ENCODE peak calls at places on chromosomes 1 and 21, in nine cellular contexts. One of them, this sample, is unnamed.

GRCh38 chr1:177077734-177078489 is 86.6 kb downstream of the ASTN1 start:
- DNase-seq in naive thymus-derived CD8-positive, alpha-beta T cell: no peak
- DNase-seq in NCI-H1417: no peak
- DNase-seq in HFFc6: no peak
- DNase-seq in posterior cingulate gyrus: no peak
- DNase-seq in NCI-H1092: no peak
- DNase-seq in EL: peak
- DNase-seq in AG08395: peak
- DNase-seq in stimulated activated CD4-positive, alpha-beta T cell treated with anti-CD3 and anti-CD28 coated beads, Interleukin-1b, Interleukin-23, amount 100 ng/mL, for 24 hours: no peak
- DNase-seq in this sample: no peak

GRCh38 chr1:161131721-161132409 is 602 bp downstream of the DEDD start:
- DNase-seq in posterior cingulate gyrus: no peak
- DNase-seq in NCI-H1417: peak
- DNase-seq in HFFc6: peak
- DNase-seq in NCI-H1092: no peak
- DNase-seq in EL: peak
- DNase-seq in stimulated activated CD4-positive, alpha-beta T cell treated with anti-CD3 and anti-CD28 coated beads, Interleukin-1b, Interleukin-23, amount 100 ng/mL, for 24 hours: no peak
- DNase-seq in AG08395: no peak
- DNase-seq in naive thymus-derived CD8-positive, alpha-beta T cell: no peak
- DNase-seq in this sample: peak

GRCh38 chr1:199639453-199639852 is 388.1 kb upstream of the NR5A2 start:
- DNase-seq in EL: no peak
- DNase-seq in NCI-H1417: peak
- DNase-seq in stimulated activated CD4-positive, alpha-beta T cell treated with anti-CD3 and anti-CD28 coated beads, Interleukin-1b, Interleukin-23, amount 100 ng/mL, for 24 hours: no peak
- DNase-seq in AG08395: no peak
- DNase-seq in naive thymus-derived CD8-positive, alpha-beta T cell: no peak
- DNase-seq in posterior cingulate gyrus: no peak
- DNase-seq in NCI-H1092: no peak
- DNase-seq in HFFc6: no peak
- DNase-seq in this sample: no peak

GRCh38 chr1:156508205-156508954 is 7.8 kb upstream of the MEF2D start:
- DNase-seq in naive thymus-derived CD8-positive, alpha-beta T cell: no peak
- DNase-seq in EL: peak
- DNase-seq in NCI-H1092: no peak
- DNase-seq in NCI-H1417: no peak
- DNase-seq in stimulated activated CD4-positive, alpha-beta T cell treated with anti-CD3 and anti-CD28 coated beads, Interleukin-1b, Interleukin-23, amount 100 ng/mL, for 24 hours: no peak
- DNase-seq in HFFc6: no peak
- DNase-seq in posterior cingulate gyrus: no peak
- DNase-seq in AG08395: peak
- DNase-seq in this sample: no peak

GRCh38 chr1:50959913-50960844 is at the start of gene FAF1:
- DNase-seq in NCI-H1417: peak
- DNase-seq in stimulated activated CD4-positive, alpha-beta T cell treated with anti-CD3 and anti-CD28 coated beads, Interleukin-1b, Interleukin-23, amount 100 ng/mL, for 24 hours: peak
- DNase-seq in naive thymus-derived CD8-positive, alpha-beta T cell: peak
- DNase-seq in EL: peak
- DNase-seq in HFFc6: peak
- DNase-seq in NCI-H1092: peak
- DNase-seq in AG08395: peak
- DNase-seq in posterior cingulate gyrus: peak
- DNase-seq in this sample: peak

GRCh38 chr1:13498553-13498952 is 15.2 kb downstream of the LRRC38 start:
- DNase-seq in AG08395: no peak
- DNase-seq in HFFc6: no peak
- DNase-seq in naive thymus-derived CD8-positive, alpha-beta T cell: no peak
- DNase-seq in NCI-H1417: no peak
- DNase-seq in EL: no peak
- DNase-seq in stimulated activated CD4-positive, alpha-beta T cell treated with anti-CD3 and anti-CD28 coated beads, Interleukin-1b, Interleukin-23, amount 100 ng/mL, for 24 hours: no peak
- DNase-seq in posterior cingulate gyrus: no peak
- DNase-seq in NCI-H1092: no peak
- DNase-seq in this sample: no peak

GRCh38 chr1:110390692-110391232 is at the start of gene SLC16A4:
- DNase-seq in HFFc6: peak
- DNase-seq in EL: peak
- DNase-seq in stimulated activated CD4-positive, alpha-beta T cell treated with anti-CD3 and anti-CD28 coated beads, Interleukin-1b, Interleukin-23, amount 100 ng/mL, for 24 hours: no peak
- DNase-seq in naive thymus-derived CD8-positive, alpha-beta T cell: no peak
- DNase-seq in AG08395: peak
- DNase-seq in posterior cingulate gyrus: no peak
- DNase-seq in NCI-H1092: no peak
- DNase-seq in NCI-H1417: no peak
- DNase-seq in this sample: no peak

GRCh38 chr1:69278923-69279322 is 288.8 kb upstream of the LRRC7 start:
- DNase-seq in stimulated activated CD4-positive, alpha-beta T cell treated with anti-CD3 and anti-CD28 coated beads, Interleukin-1b, Interleukin-23, amount 100 ng/mL, for 24 hours: no peak
- DNase-seq in naive thymus-derived CD8-positive, alpha-beta T cell: no peak
- DNase-seq in HFFc6: no peak
- DNase-seq in NCI-H1417: no peak
- DNase-seq in posterior cingulate gyrus: no peak
- DNase-seq in NCI-H1092: no peak
- DNase-seq in AG08395: no peak
- DNase-seq in EL: no peak
- DNase-seq in this sample: no peak

GRCh38 chr1:37764888-37765441 is at the start of gene EPHA10:
- DNase-seq in stimulated activated CD4-positive, alpha-beta T cell treated with anti-CD3 and anti-CD28 coated beads, Interleukin-1b, Interleukin-23, amount 100 ng/mL, for 24 hours: no peak
- DNase-seq in AG08395: no peak
- DNase-seq in EL: no peak
- DNase-seq in naive thymus-derived CD8-positive, alpha-beta T cell: no peak
- DNase-seq in NCI-H1092: peak
- DNase-seq in posterior cingulate gyrus: peak
- DNase-seq in HFFc6: no peak
- DNase-seq in NCI-H1417: peak
- DNase-seq in this sample: no peak

GRCh38 chr1:68799096-68799495 is 302.2 kb upstream of the DEPDC1 start:
- DNase-seq in HFFc6: no peak
- DNase-seq in naive thymus-derived CD8-positive, alpha-beta T cell: no peak
- DNase-seq in stimulated activated CD4-positive, alpha-beta T cell treated with anti-CD3 and anti-CD28 coated beads, Interleukin-1b, Interleukin-23, amount 100 ng/mL, for 24 hours: no peak
- DNase-seq in EL: no peak
- DNase-seq in AG08395: no peak
- DNase-seq in NCI-H1092: no peak
- DNase-seq in posterior cingulate gyrus: no peak
- DNase-seq in NCI-H1417: no peak
- DNase-seq in this sample: no peak

GRCh38 chr1:154386643-154387352 is 18.3 kb upstream of the IL6R start:
- DNase-seq in naive thymus-derived CD8-positive, alpha-beta T cell: peak
- DNase-seq in stimulated activated CD4-positive, alpha-beta T cell treated with anti-CD3 and anti-CD28 coated beads, Interleukin-1b, Interleukin-23, amount 100 ng/mL, for 24 hours: peak
- DNase-seq in NCI-H1092: no peak
- DNase-seq in HFFc6: no peak
- DNase-seq in EL: peak
- DNase-seq in posterior cingulate gyrus: no peak
- DNase-seq in AG08395: peak
- DNase-seq in NCI-H1417: no peak
- DNase-seq in this sample: peak

GRCh38 chr1:168112673-168113305 is 23.9 kb downstream of the GPR161 start:
- DNase-seq in NCI-H1092: no peak
- DNase-seq in NCI-H1417: peak
- DNase-seq in EL: peak
- DNase-seq in posterior cingulate gyrus: no peak
- DNase-seq in naive thymus-derived CD8-positive, alpha-beta T cell: no peak
- DNase-seq in HFFc6: peak
- DNase-seq in AG08395: peak
- DNase-seq in stimulated activated CD4-positive, alpha-beta T cell treated with anti-CD3 and anti-CD28 coated beads, Interleukin-1b, Interleukin-23, amount 100 ng/mL, for 24 hours: no peak
- DNase-seq in this sample: no peak

GRCh38 chr21:33539612-33540011 is 2.3 kb downstream of the GART start:
- DNase-seq in AG08395: no peak
- DNase-seq in NCI-H1092: no peak
- DNase-seq in HFFc6: no peak
- DNase-seq in posterior cingulate gyrus: no peak
- DNase-seq in stimulated activated CD4-positive, alpha-beta T cell treated with anti-CD3 and anti-CD28 coated beads, Interleukin-1b, Interleukin-23, amount 100 ng/mL, for 24 hours: no peak
- DNase-seq in naive thymus-derived CD8-positive, alpha-beta T cell: no peak
- DNase-seq in EL: peak
- DNase-seq in NCI-H1417: no peak
- DNase-seq in this sample: no peak

GRCh38 chr21:17901458-17902092 is 82.4 kb upstream of the C21orf91 start:
- DNase-seq in stimulated activated CD4-positive, alpha-beta T cell treated with anti-CD3 and anti-CD28 coated beads, Interleukin-1b, Interleukin-23, amount 100 ng/mL, for 24 hours: no peak
- DNase-seq in naive thymus-derived CD8-positive, alpha-beta T cell: no peak
- DNase-seq in NCI-H1417: no peak
- DNase-seq in NCI-H1092: no peak
- DNase-seq in HFFc6: no peak
- DNase-seq in posterior cingulate gyrus: no peak
- DNase-seq in AG08395: no peak
- DNase-seq in EL: no peak
- DNase-seq in this sample: no peak

GRCh38 chr21:38729745-38730401 is 75.9 kb upstream of the ETS2 start:
- DNase-seq in AG08395: no peak
- DNase-seq in HFFc6: peak
- DNase-seq in NCI-H1417: no peak
- DNase-seq in naive thymus-derived CD8-positive, alpha-beta T cell: no peak
- DNase-seq in posterior cingulate gyrus: no peak
- DNase-seq in stimulated activated CD4-positive, alpha-beta T cell treated with anti-CD3 and anti-CD28 coated beads, Interleukin-1b, Interleukin-23, amount 100 ng/mL, for 24 hours: no peak
- DNase-seq in NCI-H1092: no peak
- DNase-seq in EL: peak
- DNase-seq in this sample: no peak

GRCh38 chr1:88773540-88774150 is 89.6 kb downstream of the PKN2 start:
- DNase-seq in posterior cingulate gyrus: no peak
- DNase-seq in EL: peak
- DNase-seq in HFFc6: peak
- DNase-seq in naive thymus-derived CD8-positive, alpha-beta T cell: no peak
- DNase-seq in NCI-H1092: no peak
- DNase-seq in AG08395: peak
- DNase-seq in NCI-H1417: no peak
- DNase-seq in stimulated activated CD4-positive, alpha-beta T cell treated with anti-CD3 and anti-CD28 coated beads, Interleukin-1b, Interleukin-23, amount 100 ng/mL, for 24 hours: no peak
- DNase-seq in this sample: no peak

GRCh38 chr1:235817101-235817725 is 49.5 kb downstream of the LYST start:
- DNase-seq in posterior cingulate gyrus: no peak
- DNase-seq in naive thymus-derived CD8-positive, alpha-beta T cell: no peak
- DNase-seq in EL: no peak
- DNase-seq in HFFc6: no peak
- DNase-seq in NCI-H1092: no peak
- DNase-seq in stimulated activated CD4-positive, alpha-beta T cell treated with anti-CD3 and anti-CD28 coated beads, Interleukin-1b, Interleukin-23, amount 100 ng/mL, for 24 hours: no peak
- DNase-seq in NCI-H1417: no peak
- DNase-seq in AG08395: no peak
- DNase-seq in this sample: no peak

GRCh38 chr1:110633646-110634030 is 27.5 kb upstream of the KCNA2 start:
- DNase-seq in stimulated activated CD4-positive, alpha-beta T cell treated with anti-CD3 and anti-CD28 coated beads, Interleukin-1b, Interleukin-23, amount 100 ng/mL, for 24 hours: no peak
- DNase-seq in AG08395: no peak
- DNase-seq in HFFc6: no peak
- DNase-seq in naive thymus-derived CD8-positive, alpha-beta T cell: no peak
- DNase-seq in NCI-H1417: no peak
- DNase-seq in NCI-H1092: no peak
- DNase-seq in EL: no peak
- DNase-seq in posterior cingulate gyrus: no peak
- DNase-seq in this sample: no peak

GRCh38 chr21:22544747-22545146 is 1546.5 kb downstream of the NCAM2 start:
- DNase-seq in HFFc6: no peak
- DNase-seq in stimulated activated CD4-positive, alpha-beta T cell treated with anti-CD3 and anti-CD28 coated beads, Interleukin-1b, Interleukin-23, amount 100 ng/mL, for 24 hours: no peak
- DNase-seq in EL: no peak
- DNase-seq in posterior cingulate gyrus: no peak
- DNase-seq in NCI-H1092: no peak
- DNase-seq in NCI-H1417: no peak
- DNase-seq in naive thymus-derived CD8-positive, alpha-beta T cell: no peak
- DNase-seq in AG08395: no peak
- DNase-seq in this sample: no peak

GRCh38 chr1:77732090-77732489 is 27.6 kb downstream of the USP33 start:
- DNase-seq in NCI-H1092: no peak
- DNase-seq in NCI-H1417: no peak
- DNase-seq in HFFc6: no peak
- DNase-seq in posterior cingulate gyrus: no peak
- DNase-seq in naive thymus-derived CD8-positive, alpha-beta T cell: no peak
- DNase-seq in stimulated activated CD4-positive, alpha-beta T cell treated with anti-CD3 and anti-CD28 coated beads, Interleukin-1b, Interleukin-23, amount 100 ng/mL, for 24 hours: no peak
- DNase-seq in EL: no peak
- DNase-seq in AG08395: no peak
- DNase-seq in this sample: no peak

GRCh38 chr1:59396387-59396786 is 99.5 kb downstream of the FGGY start:
- DNase-seq in stimulated activated CD4-positive, alpha-beta T cell treated with anti-CD3 and anti-CD28 coated beads, Interleukin-1b, Interleukin-23, amount 100 ng/mL, for 24 hours: no peak
- DNase-seq in NCI-H1092: no peak
- DNase-seq in HFFc6: no peak
- DNase-seq in naive thymus-derived CD8-positive, alpha-beta T cell: no peak
- DNase-seq in NCI-H1417: no peak
- DNase-seq in EL: no peak
- DNase-seq in AG08395: no peak
- DNase-seq in posterior cingulate gyrus: no peak
- DNase-seq in this sample: no peak

GRCh38 chr1:203686091-203686632 is 59.5 kb downstream of the ATP2B4 start:
- DNase-seq in HFFc6: no peak
- DNase-seq in NCI-H1092: peak
- DNase-seq in AG08395: no peak
- DNase-seq in naive thymus-derived CD8-positive, alpha-beta T cell: no peak
- DNase-seq in posterior cingulate gyrus: no peak
- DNase-seq in stimulated activated CD4-positive, alpha-beta T cell treated with anti-CD3 and anti-CD28 coated beads, Interleukin-1b, Interleukin-23, amount 100 ng/mL, for 24 hours: no peak
- DNase-seq in EL: no peak
- DNase-seq in NCI-H1417: peak
- DNase-seq in this sample: no peak

GRCh38 chr1:206133751-206134371 is 16.7 kb upstream of the AVPR1B start:
- DNase-seq in naive thymus-derived CD8-positive, alpha-beta T cell: no peak
- DNase-seq in stimulated activated CD4-positive, alpha-beta T cell treated with anti-CD3 and anti-CD28 coated beads, Interleukin-1b, Interleukin-23, amount 100 ng/mL, for 24 hours: no peak
- DNase-seq in AG08395: no peak
- DNase-seq in posterior cingulate gyrus: no peak
- DNase-seq in NCI-H1417: no peak
- DNase-seq in HFFc6: no peak
- DNase-seq in NCI-H1092: no peak
- DNase-seq in EL: no peak
- DNase-seq in this sample: no peak

GRCh38 chr1:155729031-155729898 is 40.4 kb downstream of the DAP3 start:
- DNase-seq in NCI-H1092: peak
- DNase-seq in AG08395: peak
- DNase-seq in EL: peak
- DNase-seq in HFFc6: peak
- DNase-seq in naive thymus-derived CD8-positive, alpha-beta T cell: no peak
- DNase-seq in NCI-H1417: peak
- DNase-seq in posterior cingulate gyrus: no peak
- DNase-seq in stimulated activated CD4-positive, alpha-beta T cell treated with anti-CD3 and anti-CD28 coated beads, Interleukin-1b, Interleukin-23, amount 100 ng/mL, for 24 hours: no peak
- DNase-seq in this sample: peak

GRCh38 chr21:40120944-40121575 is 253.8 kb downstream of the PCP4 start:
- DNase-seq in stimulated activated CD4-positive, alpha-beta T cell treated with anti-CD3 and anti-CD28 coated beads, Interleukin-1b, Interleukin-23, amount 100 ng/mL, for 24 hours: no peak
- DNase-seq in EL: no peak
- DNase-seq in NCI-H1092: peak
- DNase-seq in naive thymus-derived CD8-positive, alpha-beta T cell: no peak
- DNase-seq in NCI-H1417: peak
- DNase-seq in AG08395: peak
- DNase-seq in HFFc6: peak
- DNase-seq in posterior cingulate gyrus: no peak
- DNase-seq in this sample: no peak

GRCh38 chr1:228141871-228142615 is 2.0 kb downstream of the GUK1 start:
- DNase-seq in stimulated activated CD4-positive, alpha-beta T cell treated with anti-CD3 and anti-CD28 coated beads, Interleukin-1b, Interleukin-23, amount 100 ng/mL, for 24 hours: no peak
- DNase-seq in posterior cingulate gyrus: no peak
- DNase-seq in NCI-H1417: no peak
- DNase-seq in EL: no peak
- DNase-seq in HFFc6: no peak
- DNase-seq in naive thymus-derived CD8-positive, alpha-beta T cell: peak
- DNase-seq in NCI-H1092: no peak
- DNase-seq in AG08395: peak
- DNase-seq in this sample: no peak

GRCh38 chr1:22553991-22554522 is 9.2 kb upstream of the EPHA8 start:
- DNase-seq in NCI-H1417: no peak
- DNase-seq in AG08395: no peak
- DNase-seq in posterior cingulate gyrus: no peak
- DNase-seq in EL: no peak
- DNase-seq in stimulated activated CD4-positive, alpha-beta T cell treated with anti-CD3 and anti-CD28 coated beads, Interleukin-1b, Interleukin-23, amount 100 ng/mL, for 24 hours: no peak
- DNase-seq in NCI-H1092: no peak
- DNase-seq in HFFc6: no peak
- DNase-seq in naive thymus-derived CD8-positive, alpha-beta T cell: no peak
- DNase-seq in this sample: no peak

GRCh38 chr1:226655251-226656163 is 83.6 kb downstream of the ITPKB start:
- DNase-seq in NCI-H1092: no peak
- DNase-seq in HFFc6: no peak
- DNase-seq in AG08395: no peak
- DNase-seq in NCI-H1417: peak
- DNase-seq in stimulated activated CD4-positive, alpha-beta T cell treated with anti-CD3 and anti-CD28 coated beads, Interleukin-1b, Interleukin-23, amount 100 ng/mL, for 24 hours: no peak
- DNase-seq in naive thymus-derived CD8-positive, alpha-beta T cell: no peak
- DNase-seq in posterior cingulate gyrus: peak
- DNase-seq in EL: peak
- DNase-seq in this sample: no peak

GRCh38 chr1:111747282-111747734 is 8.1 kb upstream of the INKA2 start:
- DNase-seq in EL: peak
- DNase-seq in HFFc6: peak
- DNase-seq in NCI-H1092: peak
- DNase-seq in stimulated activated CD4-positive, alpha-beta T cell treated with anti-CD3 and anti-CD28 coated beads, Interleukin-1b, Interleukin-23, amount 100 ng/mL, for 24 hours: no peak
- DNase-seq in NCI-H1417: peak
- DNase-seq in AG08395: peak
- DNase-seq in posterior cingulate gyrus: no peak
- DNase-seq in naive thymus-derived CD8-positive, alpha-beta T cell: peak
- DNase-seq in this sample: peak

GRCh38 chr1:47380699-47381098 is 35.4 kb upstream of the FOXE3 start:
- DNase-seq in HFFc6: no peak
- DNase-seq in EL: no peak
- DNase-seq in stimulated activated CD4-positive, alpha-beta T cell treated with anti-CD3 and anti-CD28 coated beads, Interleukin-1b, Interleukin-23, amount 100 ng/mL, for 24 hours: no peak
- DNase-seq in naive thymus-derived CD8-positive, alpha-beta T cell: no peak
- DNase-seq in posterior cingulate gyrus: no peak
- DNase-seq in NCI-H1092: no peak
- DNase-seq in AG08395: no peak
- DNase-seq in NCI-H1417: no peak
- DNase-seq in this sample: no peak

GRCh38 chr1:203267347-203267846 is 37.9 kb upstream of the BTG2 start:
- DNase-seq in naive thymus-derived CD8-positive, alpha-beta T cell: peak
- DNase-seq in AG08395: peak
- DNase-seq in posterior cingulate gyrus: peak
- DNase-seq in NCI-H1417: peak
- DNase-seq in NCI-H1092: peak
- DNase-seq in stimulated activated CD4-positive, alpha-beta T cell treated with anti-CD3 and anti-CD28 coated beads, Interleukin-1b, Interleukin-23, amount 100 ng/mL, for 24 hours: peak
- DNase-seq in EL: peak
- DNase-seq in HFFc6: peak
- DNase-seq in this sample: peak